ENCODE peak calls at places on chromosome 7, in five cellular contexts. One of them, this sample, is unnamed. For H3K36me3, the result is how much of the 10 kb centered on the place peaks cover.

GRCh38 chr7:106312099-106312871 is 27.5 kb upstream of the NAMPT start:
- DNase-seq in body of pancreas: no peak
- DNase-seq in endothelial cell of umbilical vein: no peak
- DNase-seq in uterus: no peak
- DNase-seq in ovary: no peak
- DNase-seq in this sample: no peak

GRCh38 chr7:123798527-123799188 is 46.3 kb upstream of the HYAL4 start:
- DNase-seq in body of pancreas: no peak
- DNase-seq in endothelial cell of umbilical vein: peak
- DNase-seq in uterus: no peak
- DNase-seq in ovary: no peak
- DNase-seq in this sample: no peak

GRCh38 chr7:115649429-115649828 is 381.1 kb downstream of the TFEC start:
- DNase-seq in uterus: no peak
- DNase-seq in body of pancreas: no peak
- DNase-seq in endothelial cell of umbilical vein: no peak
- DNase-seq in ovary: no peak
- DNase-seq in this sample: no peak

GRCh38 chr7:51249187-51249945 is 67.2 kb downstream of the COBL start:
- DNase-seq in ovary: no peak
- DNase-seq in uterus: no peak
- DNase-seq in endothelial cell of umbilical vein: no peak
- DNase-seq in body of pancreas: no peak
- DNase-seq in this sample: no peak

GRCh38 chr7:98168181-98168903 is 42.9 kb upstream of the BHLHA15 start:
- DNase-seq in uterus: peak
- DNase-seq in ovary: peak
- DNase-seq in body of pancreas: peak
- DNase-seq in endothelial cell of umbilical vein: peak
- DNase-seq in this sample: peak

GRCh38 chr7:41134242-41134872 is 568.5 kb downstream of the INHBA start:
- DNase-seq in ovary: no peak
- DNase-seq in body of pancreas: no peak
- DNase-seq in endothelial cell of umbilical vein: no peak
- DNase-seq in uterus: no peak
- DNase-seq in this sample: peak

GRCh38 chr7:50653997-50654425 is 88.8 kb upstream of the DDC start:
- DNase-seq in body of pancreas: no peak
- DNase-seq in ovary: no peak
- DNase-seq in uterus: peak
- DNase-seq in endothelial cell of umbilical vein: no peak
- DNase-seq in this sample: peak

GRCh38 chr7:25249772-25250171 is 21.5 kb upstream of the NPVF start:
- DNase-seq in uterus: no peak
- DNase-seq in ovary: no peak
- DNase-seq in endothelial cell of umbilical vein: no peak
- DNase-seq in body of pancreas: no peak
- DNase-seq in this sample: no peak

GRCh38 chr7:22943997-22944396 is 69.9 kb downstream of the HYCC1 start:
- DNase-seq in endothelial cell of umbilical vein: no peak
- DNase-seq in ovary: no peak
- DNase-seq in uterus: peak
- DNase-seq in body of pancreas: no peak
- DNase-seq in this sample: peak

GRCh38 chr7:87715511-87715910 is 87.3 kb downstream of the RUNDC3B start:
- DNase-seq in body of pancreas: no peak
- DNase-seq in ovary: no peak
- DNase-seq in uterus: no peak
- DNase-seq in endothelial cell of umbilical vein: no peak
- DNase-seq in this sample: no peak

GRCh38 chr7:86833360-86833759 is 189.7 kb downstream of the GRM3 start:
- DNase-seq in endothelial cell of umbilical vein: no peak
- DNase-seq in body of pancreas: peak
- DNase-seq in uterus: no peak
- DNase-seq in ovary: no peak
- DNase-seq in this sample: no peak

GRCh38 chr7:117435475-117436043 is 8.3 kb upstream of the ASZ1 start:
- DNase-seq in uterus: no peak
- DNase-seq in body of pancreas: no peak
- DNase-seq in endothelial cell of umbilical vein: no peak
- DNase-seq in ovary: no peak
- DNase-seq in this sample: no peak

GRCh38 chr7:67487316-67487715 is 490.7 kb downstream of the TYW1 start:
- DNase-seq in uterus: no peak
- DNase-seq in body of pancreas: no peak
- DNase-seq in endothelial cell of umbilical vein: no peak
- DNase-seq in ovary: no peak
- DNase-seq in this sample: no peak
- H3K36me3 ChIP-seq in uterus: under half
- H3K36me3 ChIP-seq in body of pancreas: under half
- H3K36me3 ChIP-seq in endothelial cell of umbilical vein: under half
- H3K36me3 ChIP-seq in ovary: under half
- H3K36me3 ChIP-seq in this sample: under half

GRCh38 chr7:4683884-4684565 is 1.9 kb downstream of the FOXK1 start:
- DNase-seq in ovary: peak
- DNase-seq in body of pancreas: peak
- DNase-seq in uterus: peak
- DNase-seq in endothelial cell of umbilical vein: peak
- DNase-seq in this sample: peak
- TF ChIP-seq CTCF in ovary: no peak
- TF ChIP-seq CTCF in body of pancreas: peak
- TF ChIP-seq CTCF in uterus: no peak
- TF ChIP-seq CTCF in endothelial cell of umbilical vein: no peak
- TF ChIP-seq CTCF in this sample: peak

GRCh38 chr7:122304996-122305421 is 459 bp upstream of the FEZF1 start:
- DNase-seq in ovary: no peak
- DNase-seq in body of pancreas: no peak
- DNase-seq in endothelial cell of umbilical vein: no peak
- DNase-seq in uterus: no peak
- DNase-seq in this sample: no peak
- H3K4me3 ChIP-seq in ovary: no peak
- H3K4me3 ChIP-seq in body of pancreas: no peak
- H3K4me3 ChIP-seq in endothelial cell of umbilical vein: no peak
- H3K4me3 ChIP-seq in uterus: no peak
- H3K4me3 ChIP-seq in this sample: no peak

DNA sequence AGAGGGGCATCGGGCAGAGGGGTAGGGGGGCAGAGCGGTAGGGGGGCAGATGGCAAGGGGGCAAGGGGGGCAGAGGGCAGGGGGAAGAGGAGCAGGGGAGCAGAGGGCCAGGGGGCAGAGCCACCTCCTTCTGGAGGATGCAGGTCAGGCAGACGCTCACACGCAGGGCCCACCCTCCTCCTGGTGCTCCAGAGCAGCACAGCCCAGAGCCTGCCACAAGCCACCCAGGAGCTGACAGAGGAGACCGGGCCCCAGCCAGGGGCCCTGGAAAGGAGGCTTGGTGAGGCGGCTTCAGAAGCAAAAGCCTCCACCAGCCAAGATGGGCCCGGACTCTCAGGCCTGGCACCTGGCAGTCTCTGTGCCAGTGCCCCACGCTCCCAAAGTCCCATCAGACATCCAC is 13.1 kb downstream of the MAD1L1 start:
- DNase-seq in uterus: no peak
- DNase-seq in body of pancreas: no peak
- DNase-seq in ovary: no peak
- DNase-seq in endothelial cell of umbilical vein: no peak
- DNase-seq in this sample: no peak
- H3K36me3 ChIP-seq in uterus: under half
- H3K36me3 ChIP-seq in body of pancreas: under half
- H3K36me3 ChIP-seq in ovary: under half
- H3K36me3 ChIP-seq in endothelial cell of umbilical vein: under half
- H3K36me3 ChIP-seq in this sample: under half

GRCh38 chr7:101804087-101804631 is 13.3 kb upstream of the CUX1 start:
- DNase-seq in body of pancreas: no peak
- DNase-seq in uterus: no peak
- DNase-seq in ovary: no peak
- DNase-seq in endothelial cell of umbilical vein: no peak
- DNase-seq in this sample: no peak

GRCh38 chr7:101803203-101804086 is 14.0 kb upstream of the CUX1 start:
- DNase-seq in endothelial cell of umbilical vein: no peak
- DNase-seq in body of pancreas: no peak
- DNase-seq in uterus: no peak
- DNase-seq in ovary: peak
- DNase-seq in this sample: no peak

GRCh38 chr7:101804642-101805401 is 12.6 kb upstream of the CUX1 start:
- DNase-seq in endothelial cell of umbilical vein: no peak
- DNase-seq in uterus: no peak
- DNase-seq in ovary: no peak
- DNase-seq in body of pancreas: peak
- DNase-seq in this sample: no peak
- TF ChIP-seq CTCF in endothelial cell of umbilical vein: no peak
- TF ChIP-seq CTCF in uterus: no peak
- TF ChIP-seq CTCF in ovary: no peak
- TF ChIP-seq CTCF in body of pancreas: peak
- TF ChIP-seq CTCF in this sample: peak

GRCh38 chr7:47293884-47294568 is 287.9 kb downstream of the TNS3 start:
- DNase-seq in endothelial cell of umbilical vein: no peak
- DNase-seq in uterus: peak
- DNase-seq in body of pancreas: peak
- DNase-seq in ovary: peak
- DNase-seq in this sample: no peak
- H3K4me3 ChIP-seq in endothelial cell of umbilical vein: no peak
- H3K4me3 ChIP-seq in uterus: no peak
- H3K4me3 ChIP-seq in body of pancreas: no peak
- H3K4me3 ChIP-seq in ovary: no peak
- H3K4me3 ChIP-seq in this sample: no peak

DNA sequence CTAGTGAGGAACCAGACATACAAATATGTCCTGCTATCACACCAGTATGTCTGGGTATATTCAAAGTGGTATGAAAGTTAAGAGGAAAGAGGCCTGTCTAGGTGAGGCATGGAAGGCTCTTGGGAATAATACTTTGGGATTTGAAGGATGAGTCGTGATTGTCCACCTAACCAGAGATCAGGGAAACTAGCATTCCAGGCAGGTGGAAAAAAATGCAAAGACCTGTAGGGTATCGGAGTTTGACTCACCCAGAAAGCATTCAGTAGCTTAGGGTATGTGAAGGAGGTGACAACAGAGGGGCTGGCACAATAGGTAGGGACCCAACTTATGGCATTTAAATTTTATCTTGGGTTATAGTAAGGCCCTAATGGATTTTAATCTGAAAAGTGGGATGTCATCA is 950 bp upstream of the GCC1 start:
- DNase-seq in body of pancreas: no peak
- DNase-seq in ovary: no peak
- DNase-seq in uterus: no peak
- DNase-seq in endothelial cell of umbilical vein: no peak
- DNase-seq in this sample: no peak
- H3K36me3 ChIP-seq in body of pancreas: under half
- H3K36me3 ChIP-seq in ovary: under half
- H3K36me3 ChIP-seq in uterus: under half
- H3K36me3 ChIP-seq in endothelial cell of umbilical vein: under half
- H3K36me3 ChIP-seq in this sample: under half

GRCh38 chr7:7756577-7756976 is 38.2 kb upstream of the RPA3 start:
- DNase-seq in body of pancreas: no peak
- DNase-seq in uterus: no peak
- DNase-seq in endothelial cell of umbilical vein: no peak
- DNase-seq in ovary: no peak
- DNase-seq in this sample: no peak
- TF ChIP-seq CTCF in body of pancreas: no peak
- TF ChIP-seq CTCF in uterus: no peak
- TF ChIP-seq CTCF in endothelial cell of umbilical vein: no peak
- TF ChIP-seq CTCF in ovary: no peak
- TF ChIP-seq CTCF in this sample: no peak

GRCh38 chr7:74290999-74291441 is 1.8 kb downstream of the CLIP2 start:
- DNase-seq in ovary: no peak
- DNase-seq in endothelial cell of umbilical vein: no peak
- DNase-seq in uterus: no peak
- DNase-seq in body of pancreas: peak
- DNase-seq in this sample: no peak
- H3K4me3 ChIP-seq in ovary: no peak
- H3K4me3 ChIP-seq in endothelial cell of umbilical vein: no peak
- H3K4me3 ChIP-seq in uterus: no peak
- H3K4me3 ChIP-seq in body of pancreas: no peak
- H3K4me3 ChIP-seq in this sample: peak

GRCh38 chr7:76040126-76040525 is 7.7 kb downstream of the STYXL1 start:
- DNase-seq in body of pancreas: no peak
- DNase-seq in uterus: no peak
- DNase-seq in ovary: no peak
- DNase-seq in endothelial cell of umbilical vein: no peak
- DNase-seq in this sample: no peak
- H3K36me3 ChIP-seq in body of pancreas: under half
- H3K36me3 ChIP-seq in uterus: under half
- H3K36me3 ChIP-seq in ovary: under half
- H3K36me3 ChIP-seq in endothelial cell of umbilical vein: under half
- H3K36me3 ChIP-seq in this sample: under half